ENCODE peak calls at places on chromosomes 13 and 19, in nine cellular contexts. One of them, this sample, is unnamed.
A peak's percentile ranks its signal among the peaks of the same experiment; 100 is the strongest.

GRCh38 chr19:52923782-52924593 is 760 bp upstream of the ZNF888 start:
- DNase-seq in neural progenitor cell: no peak
- DNase-seq in small intestine: no peak
- DNase-seq in tibial nerve: no peak
- DNase-seq in PC-3: peak; percentile 59
- DNase-seq in hepatocyte: peak; percentile 67
- DNase-seq in AG04450: no peak
- DNase-seq in adrenal gland: peak; percentile 64
- DNase-seq in transverse colon: peak; percentile 74
- DNase-seq in this sample: no peak

GRCh38 chr19:41031926-41032325 is 40.8 kb downstream of the CYP2B6 start:
- DNase-seq in neural progenitor cell: no peak
- DNase-seq in small intestine: no peak
- DNase-seq in tibial nerve: no peak
- DNase-seq in PC-3: peak; percentile 79
- DNase-seq in hepatocyte: peak; percentile 24
- DNase-seq in AG04450: no peak
- DNase-seq in adrenal gland: no peak
- DNase-seq in transverse colon: no peak
- DNase-seq in this sample: no peak

GRCh38 chr13:111620586-111620985 is 300.1 kb downstream of the TEX29 start:
- DNase-seq in neural progenitor cell: no peak
- DNase-seq in small intestine: no peak
- DNase-seq in tibial nerve: no peak
- DNase-seq in PC-3: no peak
- DNase-seq in hepatocyte: no peak
- DNase-seq in AG04450: no peak
- DNase-seq in adrenal gland: no peak
- DNase-seq in transverse colon: no peak
- DNase-seq in this sample: no peak

GRCh38 chr19:53102701-53103140 is 501 bp downstream of the ZNF160 start:
- DNase-seq in neural progenitor cell: peak; percentile 61
- DNase-seq in small intestine: peak; percentile 30
- DNase-seq in tibial nerve: no peak
- DNase-seq in PC-3: peak; percentile 26
- DNase-seq in hepatocyte: peak; percentile 65
- DNase-seq in AG04450: no peak
- DNase-seq in adrenal gland: peak; percentile 75
- DNase-seq in transverse colon: peak; percentile 19
- DNase-seq in this sample: no peak

GRCh38 chr19:54896036-54896435 is 9.9 kb upstream of the NCR1 start:
- DNase-seq in neural progenitor cell: no peak
- DNase-seq in small intestine: no peak
- DNase-seq in tibial nerve: no peak
- DNase-seq in PC-3: no peak
- DNase-seq in hepatocyte: no peak
- DNase-seq in AG04450: no peak
- DNase-seq in adrenal gland: no peak
- DNase-seq in transverse colon: no peak
- DNase-seq in this sample: no peak

GRCh38 chr13:107271226-107271625 is 703.3 kb upstream of the ARGLU1 start:
- DNase-seq in neural progenitor cell: peak; percentile 76
- DNase-seq in small intestine: no peak
- DNase-seq in tibial nerve: no peak
- DNase-seq in PC-3: peak; percentile 29
- DNase-seq in hepatocyte: no peak
- DNase-seq in AG04450: no peak
- DNase-seq in adrenal gland: no peak
- DNase-seq in transverse colon: no peak
- DNase-seq in this sample: peak; percentile 33

GRCh38 chr13:46551410-46552301 is 1.3 kb upstream of the LRCH1 start:
- DNase-seq in neural progenitor cell: peak; percentile 85
- DNase-seq in small intestine: peak; percentile 86
- DNase-seq in tibial nerve: peak; percentile 71
- DNase-seq in PC-3: peak; percentile 76
- DNase-seq in hepatocyte: peak; percentile 86
- DNase-seq in AG04450: no peak
- DNase-seq in adrenal gland: peak; percentile 94
- DNase-seq in transverse colon: peak; percentile 88
- DNase-seq in this sample: peak; percentile 47

GRCh38 chr13:41122838-41123237 is 9.8 kb downstream of the KBTBD6 start:
- DNase-seq in neural progenitor cell: no peak
- DNase-seq in small intestine: no peak
- DNase-seq in tibial nerve: no peak
- DNase-seq in PC-3: no peak
- DNase-seq in hepatocyte: no peak
- DNase-seq in AG04450: no peak
- DNase-seq in adrenal gland: no peak
- DNase-seq in transverse colon: no peak
- DNase-seq in this sample: no peak

GRCh38 chr19:17078038-17078919 is 2.7 kb downstream of the MYO9B start:
- DNase-seq in neural progenitor cell: no peak
- DNase-seq in small intestine: no peak
- DNase-seq in tibial nerve: no peak
- DNase-seq in PC-3: no peak
- DNase-seq in hepatocyte: no peak
- DNase-seq in AG04450: no peak
- DNase-seq in adrenal gland: no peak
- DNase-seq in transverse colon: no peak
- DNase-seq in this sample: no peak

GRCh38 chr19:17081672-17082630 is 6.4 kb downstream of the MYO9B start:
- DNase-seq in neural progenitor cell: no peak
- DNase-seq in small intestine: no peak
- DNase-seq in tibial nerve: no peak
- DNase-seq in PC-3: no peak
- DNase-seq in hepatocyte: no peak
- DNase-seq in AG04450: no peak
- DNase-seq in adrenal gland: no peak
- DNase-seq in transverse colon: no peak
- DNase-seq in this sample: no peak

GRCh38 chr19:17080441-17080803 is 4.8 kb downstream of the MYO9B start:
- DNase-seq in neural progenitor cell: no peak
- DNase-seq in small intestine: no peak
- DNase-seq in tibial nerve: no peak
- DNase-seq in PC-3: no peak
- DNase-seq in hepatocyte: no peak
- DNase-seq in AG04450: no peak
- DNase-seq in adrenal gland: no peak
- DNase-seq in transverse colon: no peak
- DNase-seq in this sample: no peak

GRCh38 chr19:17078920-17079709 is 3.5 kb downstream of the MYO9B start:
- DNase-seq in neural progenitor cell: peak; percentile 51
- DNase-seq in small intestine: no peak
- DNase-seq in tibial nerve: no peak
- DNase-seq in PC-3: no peak
- DNase-seq in hepatocyte: no peak
- DNase-seq in AG04450: no peak
- DNase-seq in adrenal gland: peak; percentile 69
- DNase-seq in transverse colon: no peak
- DNase-seq in this sample: no peak

GRCh38 chr19:17079710-17080440 is 4.3 kb downstream of the MYO9B start:
- DNase-seq in neural progenitor cell: peak; percentile 85
- DNase-seq in small intestine: peak; percentile 30
- DNase-seq in tibial nerve: peak; percentile 41
- DNase-seq in PC-3: peak; percentile 96
- DNase-seq in hepatocyte: peak; percentile 80
- DNase-seq in AG04450: peak; percentile 99
- DNase-seq in adrenal gland: peak; percentile 95
- DNase-seq in transverse colon: peak; percentile 75
- DNase-seq in this sample: no peak
- H3K27ac ChIP-seq in neural progenitor cell: no peak overlapping the region
- H3K27ac ChIP-seq in small intestine: peak overlapping the region; percentile 78
- H3K27ac ChIP-seq in tibial nerve: peak overlapping the region; percentile 71
- H3K27ac ChIP-seq in PC-3: peak overlapping the region; percentile 95
- H3K27ac ChIP-seq in hepatocyte: peak overlapping the region; percentile 92
- H3K27ac ChIP-seq in AG04450: peak overlapping the region; percentile 100
- H3K27ac ChIP-seq in adrenal gland: peak overlapping the region; percentile 95
- H3K27ac ChIP-seq in transverse colon: peak overlapping the region; percentile 90
- H3K27ac ChIP-seq in this sample: no peak overlapping the region

GRCh38 chr13:48660356-48661076 is 6.8 kb downstream of the CYSLTR2 start:
- DNase-seq in neural progenitor cell: no peak
- DNase-seq in small intestine: no peak
- DNase-seq in tibial nerve: no peak
- DNase-seq in PC-3: no peak
- DNase-seq in hepatocyte: peak; percentile 24
- DNase-seq in AG04450: no peak
- DNase-seq in adrenal gland: no peak
- DNase-seq in transverse colon: no peak
- DNase-seq in this sample: no peak
- H3K27ac ChIP-seq in neural progenitor cell: no peak overlapping the region
- H3K27ac ChIP-seq in small intestine: no peak overlapping the region
- H3K27ac ChIP-seq in tibial nerve: no peak overlapping the region
- H3K27ac ChIP-seq in PC-3: no peak overlapping the region
- H3K27ac ChIP-seq in hepatocyte: peak overlapping the region; percentile 75
- H3K27ac ChIP-seq in AG04450: peak overlapping the region; percentile 13
- H3K27ac ChIP-seq in adrenal gland: peak overlapping the region; percentile 68
- H3K27ac ChIP-seq in transverse colon: no peak overlapping the region
- H3K27ac ChIP-seq in this sample: no peak overlapping the region

GRCh38 chr19:39407644-39408391 is 1.2 kb downstream of the ZFP36 start:
- DNase-seq in neural progenitor cell: peak; percentile 13
- DNase-seq in small intestine: peak; percentile 72
- DNase-seq in tibial nerve: no peak
- DNase-seq in PC-3: peak; percentile 58
- DNase-seq in hepatocyte: peak; percentile 58
- DNase-seq in AG04450: no peak
- DNase-seq in adrenal gland: no peak
- DNase-seq in transverse colon: peak; percentile 82
- DNase-seq in this sample: no peak

GRCh38 chr19:39409886-39410619 is 2.4 kb upstream of the PLEKHG2 start:
- DNase-seq in neural progenitor cell: peak; percentile 68
- DNase-seq in small intestine: peak; percentile 90
- DNase-seq in tibial nerve: peak; percentile 75
- DNase-seq in PC-3: no peak
- DNase-seq in hepatocyte: peak; percentile 91
- DNase-seq in AG04450: no peak
- DNase-seq in adrenal gland: peak; percentile 82
- DNase-seq in transverse colon: peak; percentile 85
- DNase-seq in this sample: no peak

GRCh38 chr19:39407394-39407643 is 672 bp downstream of the ZFP36 start:
- DNase-seq in neural progenitor cell: no peak
- DNase-seq in small intestine: no peak
- DNase-seq in tibial nerve: no peak
- DNase-seq in PC-3: no peak
- DNase-seq in hepatocyte: no peak
- DNase-seq in AG04450: no peak
- DNase-seq in adrenal gland: no peak
- DNase-seq in transverse colon: no peak
- DNase-seq in this sample: no peak

GRCh38 chr19:39409207-39409885 is 2.7 kb downstream of the ZFP36 start:
- DNase-seq in neural progenitor cell: no peak
- DNase-seq in small intestine: peak; percentile 96
- DNase-seq in tibial nerve: peak; percentile 91
- DNase-seq in PC-3: peak; percentile 90
- DNase-seq in hepatocyte: peak; percentile 96
- DNase-seq in AG04450: no peak
- DNase-seq in adrenal gland: peak; percentile 88
- DNase-seq in transverse colon: peak; percentile 96
- DNase-seq in this sample: no peak

DNA sequence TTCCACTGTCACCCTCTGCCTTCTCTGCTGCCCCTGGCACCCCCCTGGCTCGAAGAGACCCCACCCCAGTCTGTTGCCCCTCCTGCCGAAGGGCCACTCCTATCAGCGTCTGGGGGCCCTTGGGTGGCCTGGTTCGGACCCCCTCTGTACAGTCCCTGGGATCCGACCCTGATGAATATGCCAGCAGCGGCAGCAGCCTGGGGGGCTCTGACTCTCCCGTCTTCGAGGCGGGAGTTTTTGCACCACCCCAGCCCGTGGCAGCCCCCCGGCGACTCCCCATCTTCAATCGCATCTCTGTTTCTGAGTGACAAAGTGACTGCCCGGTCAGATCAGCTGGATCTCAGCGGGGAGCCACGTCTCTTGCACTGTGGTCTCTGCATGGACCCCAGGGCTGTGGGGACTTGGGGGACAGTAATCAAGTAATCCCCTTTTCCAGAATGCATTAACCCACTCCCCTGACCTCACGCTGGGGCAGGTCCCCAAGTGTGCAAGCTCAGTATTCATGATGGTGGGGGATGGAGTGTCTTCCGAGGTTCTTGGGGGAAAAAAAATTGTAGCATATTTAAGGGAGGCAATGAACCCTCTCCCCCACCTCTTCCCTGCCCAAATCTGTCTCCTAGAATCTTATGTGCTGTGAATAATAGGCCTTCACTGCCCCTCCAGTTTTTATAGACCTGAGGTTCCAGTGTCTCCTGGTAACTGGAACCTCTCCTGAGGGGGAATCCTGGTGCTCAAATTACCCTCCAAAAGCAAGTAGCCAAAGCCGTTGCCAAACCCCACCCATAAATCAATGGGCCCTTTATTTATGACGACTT is 2.0 kb downstream of the ZFP36 start:
- DNase-seq in neural progenitor cell: peak; percentile 26
- DNase-seq in small intestine: peak; percentile 66
- DNase-seq in tibial nerve: no peak
- DNase-seq in PC-3: peak; percentile 58
- DNase-seq in hepatocyte: peak; percentile 66
- DNase-seq in AG04450: no peak
- DNase-seq in adrenal gland: no peak
- DNase-seq in transverse colon: peak; percentile 61
- DNase-seq in this sample: no peak
- H3K27ac ChIP-seq in neural progenitor cell: no peak overlapping the region
- H3K27ac ChIP-seq in small intestine: peak overlapping the region; percentile 100
- H3K27ac ChIP-seq in tibial nerve: peak overlapping the region; percentile 100
- H3K27ac ChIP-seq in PC-3: peak overlapping the region; percentile 83
- H3K27ac ChIP-seq in hepatocyte: peak overlapping the region; percentile 100
- H3K27ac ChIP-seq in AG04450: peak overlapping the region; percentile 57
- H3K27ac ChIP-seq in adrenal gland: peak overlapping the region; percentile 89
- H3K27ac ChIP-seq in transverse colon: peak overlapping the region; percentile 99
- H3K27ac ChIP-seq in this sample: no peak overlapping the region

GRCh38 chr19:34484328-34484727 is 2.8 kb downstream of the WTIP start:
- DNase-seq in neural progenitor cell: no peak
- DNase-seq in small intestine: no peak
- DNase-seq in tibial nerve: no peak
- DNase-seq in PC-3: no peak
- DNase-seq in hepatocyte: no peak
- DNase-seq in AG04450: no peak
- DNase-seq in adrenal gland: no peak
- DNase-seq in transverse colon: no peak
- DNase-seq in this sample: no peak

GRCh38 chr19:34482380-34483250 is 1.1 kb downstream of the WTIP start:
- DNase-seq in neural progenitor cell: peak; percentile 73
- DNase-seq in small intestine: no peak
- DNase-seq in tibial nerve: no peak
- DNase-seq in PC-3: no peak
- DNase-seq in hepatocyte: peak; percentile 60
- DNase-seq in AG04450: no peak
- DNase-seq in adrenal gland: no peak
- DNase-seq in transverse colon: no peak
- DNase-seq in this sample: no peak

GRCh38 chr19:34487651-34488051 is 6.1 kb downstream of the WTIP start:
- DNase-seq in neural progenitor cell: no peak
- DNase-seq in small intestine: no peak
- DNase-seq in tibial nerve: no peak
- DNase-seq in PC-3: no peak
- DNase-seq in hepatocyte: no peak
- DNase-seq in AG04450: no peak
- DNase-seq in adrenal gland: no peak
- DNase-seq in transverse colon: no peak
- DNase-seq in this sample: no peak

GRCh38 chr19:34489175-34489574 is 7.6 kb downstream of the WTIP start:
- DNase-seq in neural progenitor cell: no peak
- DNase-seq in small intestine: no peak
- DNase-seq in tibial nerve: no peak
- DNase-seq in PC-3: no peak
- DNase-seq in hepatocyte: no peak
- DNase-seq in AG04450: no peak
- DNase-seq in adrenal gland: no peak
- DNase-seq in transverse colon: no peak
- DNase-seq in this sample: no peak

GRCh38 chr19:34485831-34486230 is 4.3 kb downstream of the WTIP start:
- DNase-seq in neural progenitor cell: no peak
- DNase-seq in small intestine: no peak
- DNase-seq in tibial nerve: no peak
- DNase-seq in PC-3: no peak
- DNase-seq in hepatocyte: no peak
- DNase-seq in AG04450: no peak
- DNase-seq in adrenal gland: no peak
- DNase-seq in transverse colon: no peak
- DNase-seq in this sample: no peak
- H3K27ac ChIP-seq in neural progenitor cell: no peak overlapping the region
- H3K27ac ChIP-seq in small intestine: no peak overlapping the region
- H3K27ac ChIP-seq in tibial nerve: no peak overlapping the region
- H3K27ac ChIP-seq in PC-3: no peak overlapping the region
- H3K27ac ChIP-seq in hepatocyte: no peak overlapping the region
- H3K27ac ChIP-seq in AG04450: no peak overlapping the region
- H3K27ac ChIP-seq in adrenal gland: no peak overlapping the region
- H3K27ac ChIP-seq in transverse colon: no peak overlapping the region
- H3K27ac ChIP-seq in this sample: no peak overlapping the region